ENCODE peak calls at places on chromosomes 11 and 22, in seven cellular contexts. Y is thoracic aorta; X is stomach; P is AG04450; W is lower lobe of right lung; N is CD8-positive, alpha-beta T cell; F is right atrium auricular region. A is an unnamed sample.

GRCh38 chr11:35147273-35147672 is 8.3 kb downstream of the CD44 start:
- DNase-seq in Y (no peak), F (no peak), W (no peak), X (no peak), N (no peak), P (no peak), A (no peak)

GRCh38 chr11:108973402-108974119 is 308.7 kb downstream of the DDX10 start:
- DNase-seq in F (no peak), W (no peak), N (no peak), P (peak; percentile 39), Y (no peak), X (no peak), A (no peak)

GRCh38 chr11:70755410-70756158 is 357.3 kb downstream of the CTTN start:
- DNase-seq in N (peak; percentile 41), W (peak; percentile 82), Y (peak; percentile 4), P (peak; percentile 4), F (peak; percentile 76), X (peak; percentile 85), A (no peak)

GRCh38 chr11:75204685-75205667 is 35.6 kb upstream of the TPBGL start:
- DNase-seq in Y (peak; percentile 25), F (peak; percentile 92), N (peak; percentile 84), W (peak; percentile 90), P (peak; percentile 53), X (peak; percentile 94), A (no peak)

GRCh38 chr11:59614277-59615131 is 1.1 kb downstream of the OSBP start:
- DNase-seq in N (peak; percentile 4), X (no peak), P (no peak), W (no peak), F (no peak), Y (no peak), A (no peak)

GRCh38 chr11:82987997-82988396 is 83.7 kb downstream of the RAB30 start:
- DNase-seq in F (no peak), N (no peak), Y (no peak), X (no peak), W (no peak), P (no peak), A (no peak)

GRCh38 chr11:103164093-103164796 is 55.0 kb downstream of the DYNC2H1 start:
- DNase-seq in W (no peak), N (no peak), X (no peak), F (no peak), P (no peak), Y (no peak), A (no peak)

GRCh38 chr11:63888170-63889086 is 28.5 kb downstream of the RCOR2 start:
- DNase-seq in X (peak; percentile 83), F (peak; percentile 73), Y (peak; percentile 16), P (no peak), N (peak; percentile 73), W (peak; percentile 87), A (no peak)

GRCh38 chr11:131498631-131499053 is 128.2 kb downstream of the NTM start:
- DNase-seq in P (no peak), X (no peak), Y (no peak), F (no peak), W (no peak), N (no peak), A (no peak)

GRCh38 chr11:1863352-1864215 is 10.7 kb downstream of the LSP1 start:
- DNase-seq in W (peak; percentile 79), P (peak; percentile 59), N (no peak), X (peak; percentile 75), Y (peak; percentile 74), F (peak; percentile 90), A (peak; percentile 96)

GRCh38 chr22:26367402-26368245 is 61.4 kb upstream of the ASPHD2 start:
- DNase-seq in P (no peak), Y (no peak), N (peak; percentile 66), X (peak; percentile 41), F (no peak), W (no peak), A (no peak)

GRCh38 chr22:24827305-24827704 is 21.3 kb downstream of the SGSM1 start:
- DNase-seq in W (peak; percentile 70), N (no peak), F (no peak), X (peak; percentile 83), Y (no peak), P (no peak), A (no peak)

GRCh38 chr11:120172921-120173705 is 35.2 kb upstream of the TRIM29 start:
- DNase-seq in W (no peak), F (no peak), Y (no peak), N (no peak), X (no peak), P (no peak), A (peak; percentile 53)

GRCh38 chr11:64078294-64078693 is 42.6 kb downstream of the FLRT1 start:
- DNase-seq in P (no peak), N (no peak), F (no peak), Y (no peak), X (no peak), W (no peak), A (no peak)

GRCh38 chr11:2593393-2593950 is 106.3 kb downstream of the KCNQ1OT1 start:
- DNase-seq in N (no peak), P (no peak), Y (no peak), X (no peak), F (no peak), W (peak; percentile 29), A (no peak)

GRCh38 chr11:69554849-69555248 is 73.4 kb downstream of the LINC01488 start:
- DNase-seq in N (no peak), X (no peak), W (no peak), P (no peak), F (no peak), Y (no peak), A (no peak)

GRCh38 chr11:22808559-22809197 is 20.9 kb downstream of the SVIP start:
- DNase-seq in W (no peak), F (no peak), X (no peak), Y (no peak), N (no peak), P (no peak), A (no peak)

GRCh38 chr11:123451183-123451907 is 21.3 kb downstream of the GRAMD1B start:
- DNase-seq in W (no peak), X (no peak), F (no peak), N (no peak), P (no peak), Y (no peak), A (no peak)

GRCh38 chr22:41285441-41285819 is 557 bp downstream of the RANGAP1 start:
- DNase-seq in Y (peak; percentile 33), P (peak; percentile 51), X (peak; percentile 62), F (peak; percentile 72), N (peak; percentile 85), W (peak; percentile 69), A (peak; percentile 79)

GRCh38 chr11:34721646-34722045 is 100.8 kb downstream of the EHF start:
- DNase-seq in Y (no peak), F (no peak), X (no peak), W (no peak), P (peak; percentile 8), N (no peak), A (no peak)

GRCh38 chr11:119316729-119317591 is at the start of gene MCAM:
- DNase-seq in P (no peak), X (no peak), Y (no peak), N (no peak), F (no peak), W (no peak), A (peak; percentile 95)

GRCh38 chr11:123321641-123322040 is 108.4 kb upstream of the GRAMD1B start:
- DNase-seq in F (no peak), Y (no peak), N (no peak), P (no peak), W (no peak), X (no peak), A (no peak)

GRCh38 chr11:32838505-32839274 is 9.0 kb downstream of the PRRG4 start:
- DNase-seq in W (no peak), F (no peak), Y (no peak), P (no peak), X (no peak), N (no peak), A (no peak)

GRCh38 chr11:76166314-76166713 is 40.0 kb downstream of the WNT11 start:
- DNase-seq in F (no peak), Y (no peak), W (no peak), N (no peak), X (no peak), P (no peak), A (no peak)

GRCh38 chr11:65884716-65885092 is 3.6 kb downstream of the FIBP start:
- DNase-seq in N (peak; percentile 84), X (peak; percentile 83), P (no peak), Y (no peak), F (no peak), W (peak; percentile 85), A (peak; percentile 84)
- TF ChIP-seq CTCF in N (peak; percentile 99), X (no peak), P (peak; percentile 100), Y (peak; percentile 97), F (peak; percentile 96), W (peak; percentile 99), A (peak; percentile 98)

GRCh38 chr11:26276798-26277424 is 55.0 kb upstream of the ANO3 start:
- DNase-seq in N (peak; percentile 28), W (no peak), P (peak; percentile 20), F (peak; percentile 74), X (peak; percentile 44), Y (no peak), A (no peak)

GRCh38 chr11:26283852-26284421 is 48.0 kb upstream of the ANO3 start:
- DNase-seq in X (no peak), W (no peak), Y (no peak), N (no peak), F (no peak), P (no peak), A (no peak)

GRCh38 chr11:26278354-26278753 is 53.6 kb upstream of the ANO3 start:
- DNase-seq in W (no peak), X (no peak), Y (no peak), N (no peak), F (no peak), P (no peak), A (no peak)
- H3K27ac ChIP-seq in W (no peak overlapping the region), X (no peak overlapping the region), Y (no peak overlapping the region), N (no peak overlapping the region), F (no peak overlapping the region), P (no peak overlapping the region), A (no peak overlapping the region)

DNA sequence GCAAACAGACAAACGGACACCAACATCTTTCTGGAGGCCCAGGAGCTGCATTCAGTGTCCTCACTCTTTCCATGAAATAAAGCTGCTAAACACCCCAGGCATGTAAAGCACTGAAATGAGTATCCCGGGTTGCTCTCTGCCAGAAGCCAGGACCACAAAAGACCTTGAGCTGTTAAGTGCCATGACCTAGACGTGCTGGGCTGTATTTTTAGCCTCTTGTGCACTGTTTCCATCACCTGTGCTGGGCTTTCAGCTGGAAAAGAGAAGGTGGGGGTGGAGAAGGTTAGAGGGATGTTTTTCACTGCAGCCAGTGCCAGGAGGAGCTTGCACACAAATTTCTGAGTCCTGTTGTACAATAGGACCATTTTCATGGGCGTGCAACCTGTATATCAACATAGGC is 3.4 kb upstream of the KREMEN1 start:
- DNase-seq in F (no peak), Y (no peak), W (no peak), X (no peak), P (no peak), N (no peak), A (no peak)
- H3K4me3 ChIP-seq in F (no peak overlapping the region), Y (no peak overlapping the region), W (no peak overlapping the region), X (no peak overlapping the region), P (no peak overlapping the region), N (no peak overlapping the region), A (no peak overlapping the region)

DNA sequence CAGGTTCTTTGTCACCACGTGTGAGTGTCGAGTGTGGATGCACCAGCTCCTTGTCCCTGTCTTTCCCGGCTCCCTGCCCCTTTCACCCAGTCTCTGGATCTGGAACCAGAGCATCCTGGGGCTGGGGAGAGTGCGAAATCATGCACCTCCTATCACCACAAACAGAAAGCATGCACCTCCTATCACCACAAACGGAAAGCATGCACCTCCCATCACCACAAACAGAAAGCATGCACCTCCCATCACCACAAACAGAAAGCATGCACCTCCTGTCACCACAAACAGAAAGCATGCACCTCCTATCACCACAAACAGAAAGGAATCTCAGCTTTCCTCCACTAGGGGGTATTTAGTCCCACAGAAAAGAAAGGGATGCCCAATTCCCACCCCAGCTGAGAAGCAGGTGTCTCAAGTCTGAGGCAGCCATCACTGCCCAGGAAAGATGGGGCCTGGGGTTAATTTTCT is 5.9 kb upstream of the GLB1L3 start:
- DNase-seq in P (no peak), W (no peak), F (no peak), N (no peak), Y (no peak), X (no peak), A (no peak)
- TF ChIP-seq CTCF in P (no peak), W (no peak), F (no peak), N (no peak), Y (no peak), X (no peak), A (no peak)

A was measured in coronary artery.